ENCODE peak calls at places on chromosomes 11 and 22, in ten cellular contexts. Z is endothelial cell of umbilical vein, U is epithelial cell of esophagus, L is right atrium auricular region, A is heart right ventricle, C is cardiac muscle cell, N is mesothelial cell of epicardium, B is glutamatergic neuron, D is BE2C, Q is IMR-90. R is an unnamed sample.

GRCh38 chr11:69949327-69949726 is 128.8 kb upstream of the ANO1 start:
- DNase-seq in Z (peak), U (peak), L (peak), A (no peak), C (peak), N (no peak), B (no peak), D (peak), Q (peak), R (no peak)

GRCh38 chr11:117901601-117902000 is 25.1 kb upstream of the FXYD6 start:
- DNase-seq in Z (no peak), U (no peak), L (no peak), A (no peak), C (no peak), N (peak), B (no peak), D (no peak), Q (no peak), R (no peak)

GRCh38 chr22:49322231-49322630 is 505.4 kb downstream of the BRD1 start:
- DNase-seq in Z (no peak), U (no peak), L (peak), A (no peak), C (no peak), N (no peak), B (no peak), D (no peak), Q (no peak), R (no peak)

GRCh38 chr11:122598971-122599370 is 56.6 kb upstream of the UBASH3B start:
- DNase-seq in Z (no peak), U (peak), L (no peak), A (no peak), C (no peak), N (no peak), B (no peak), D (no peak), Q (no peak), R (no peak)

GRCh38 chr11:47971501-47971900 is 8.9 kb upstream of the PTPRJ start:
- DNase-seq in Z (no peak), U (no peak), L (no peak), A (no peak), C (no peak), N (no peak), B (no peak), D (peak), Q (no peak), R (no peak)

GRCh38 chr11:16356057-16356750 is at the start of gene SOX6:
- DNase-seq in Z (no peak), U (no peak), L (no peak), A (no peak), C (peak), N (no peak), B (no peak), D (no peak), Q (peak), R (no peak)

GRCh38 chr11:94802501-94802900 is 34.3 kb downstream of the AMOTL1 start:
- DNase-seq in Z (no peak), U (no peak), L (no peak), A (no peak), C (no peak), N (no peak), B (no peak), D (no peak), Q (no peak), R (no peak)

GRCh38 chr11:45042560-45042959 is 91.9 kb upstream of the TP53I11 start:
- DNase-seq in Z (no peak), U (peak), L (peak), A (no peak), C (no peak), N (no peak), B (no peak), D (peak), Q (no peak), R (no peak)

GRCh38 chr11:127003260-127003981 is 2.9 kb upstream of the KIRREL3 start:
- DNase-seq in Z (no peak), U (peak), L (no peak), A (no peak), C (no peak), N (peak), B (peak), D (peak), Q (peak), R (no peak)

GRCh38 chr11:66559141-66559861 is 9.1 kb downstream of the CTSF start:
- DNase-seq in Z (no peak), U (peak), L (no peak), A (no peak), C (peak), N (no peak), B (no peak), D (no peak), Q (no peak), R (no peak)

GRCh38 chr11:124586247-124586860 is 16.6 kb downstream of the OR8A1 start:
- DNase-seq in Z (peak), U (peak), L (peak), A (peak), C (peak), N (peak), B (peak), D (peak), Q (peak), R (no peak)

GRCh38 chr11:122815900-122816299 is 22.4 kb upstream of the CRTAM start:
- DNase-seq in Z (no peak), U (no peak), L (no peak), A (no peak), C (no peak), N (no peak), B (no peak), D (no peak), Q (no peak), R (no peak)

GRCh38 chr11:95547974-95548373 is 241.6 kb downstream of the FAM76B start:
- DNase-seq in Z (no peak), U (no peak), L (no peak), A (no peak), C (no peak), N (no peak), B (no peak), D (no peak), Q (no peak), R (no peak)

GRCh38 chr11:71425851-71426250 is 22.3 kb downstream of the DHCR7 start:
- DNase-seq in Z (no peak), U (peak), L (no peak), A (no peak), C (no peak), N (no peak), B (no peak), D (no peak), Q (no peak), R (no peak)

GRCh38 chr22:48566741-48567140 is 1260.9 kb downstream of the BRD1 start:
- DNase-seq in Z (no peak), U (no peak), L (no peak), A (no peak), C (no peak), N (no peak), B (peak), D (no peak), Q (no peak), R (no peak)

GRCh38 chr11:86737223-86737622 is 63.1 kb upstream of the PRSS23 start:
- DNase-seq in Z (no peak), U (no peak), L (no peak), A (no peak), C (no peak), N (no peak), B (no peak), D (no peak), Q (no peak), R (no peak)

GRCh38 chr11:76637491-76638266 is 32.9 kb downstream of the LRRC32 start:
- DNase-seq in Z (peak), U (no peak), L (peak), A (peak), C (no peak), N (no peak), B (no peak), D (no peak), Q (no peak), R (no peak)

GRCh38 chr11:69830086-69830485 is 10.9 kb upstream of the FGF3 start:
- DNase-seq in Z (no peak), U (no peak), L (no peak), A (no peak), C (no peak), N (no peak), B (no peak), D (no peak), Q (no peak), R (no peak)

GRCh38 chr22:49087163-49087562 is 740.5 kb downstream of the BRD1 start:
- DNase-seq in Z (no peak), U (no peak), L (no peak), A (no peak), C (no peak), N (no peak), B (no peak), D (no peak), Q (no peak), R (no peak)

GRCh38 chr11:123434262-123434661 is 4.2 kb downstream of the GRAMD1B start:
- DNase-seq in Z (peak), U (peak), L (no peak), A (no peak), C (no peak), N (no peak), B (peak), D (peak), Q (peak), R (no peak)

GRCh38 chr22:35399114-35399677 is 744 bp upstream of the MCM5 start:
- DNase-seq in Z (no peak), U (no peak), L (no peak), A (no peak), C (no peak), N (no peak), B (no peak), D (no peak), Q (no peak), R (no peak)
- TF ChIP-seq CTCF in Z (no peak), U (no peak), L (no peak), A (no peak), C (no peak), N (no peak), B (no peak), D (no peak), Q (no peak), R (no peak)

GRCh38 chr11:91041626-91042025 is 818.8 kb upstream of the CHORDC1 start:
- DNase-seq in Z (peak), U (no peak), L (no peak), A (no peak), C (no peak), N (no peak), B (no peak), D (no peak), Q (no peak), R (no peak)
- TF ChIP-seq CTCF in Z (no peak), U (no peak), L (peak), A (peak), C (no peak), N (no peak), B (no peak), D (peak), Q (peak), R (no peak)

DNA sequence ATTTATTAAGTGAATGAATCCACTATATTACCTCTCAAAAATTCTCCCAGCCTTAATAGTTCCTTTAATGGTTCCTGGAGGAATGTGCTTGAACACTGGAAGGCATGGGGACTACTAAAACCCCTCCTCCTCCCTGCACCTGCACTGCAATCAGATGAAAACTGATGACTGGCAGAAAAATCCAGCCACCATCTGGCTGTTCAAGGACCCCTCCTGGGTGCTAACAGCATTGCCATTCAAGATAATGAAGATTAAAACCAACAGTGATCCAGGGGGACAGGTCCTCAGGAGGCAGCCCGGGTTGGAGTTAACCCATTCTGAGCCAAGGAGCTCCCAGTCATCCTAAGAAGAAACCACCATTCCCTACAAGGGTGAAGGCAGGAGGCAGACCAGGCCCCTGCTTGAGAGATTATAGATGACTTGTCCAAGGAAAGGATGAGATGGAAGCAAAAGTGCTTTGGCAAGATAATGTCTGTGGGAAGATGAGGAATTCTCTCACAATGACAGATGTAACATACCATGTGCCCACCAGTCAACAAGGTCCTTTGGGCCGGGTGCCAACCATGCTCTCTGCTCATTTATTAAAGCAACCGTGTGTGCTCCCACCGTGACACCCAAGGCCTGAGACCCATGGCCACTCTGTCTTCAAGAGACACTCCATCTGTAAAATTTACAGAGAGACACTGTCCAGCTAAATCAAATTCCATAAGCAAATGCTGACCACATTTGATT is 90.6 kb downstream of the LARGE1 start:
- DNase-seq in Z (no peak), U (no peak), L (no peak), A (no peak), C (no peak), N (no peak), B (peak), D (no peak), Q (no peak), R (no peak)
- TF ChIP-seq CTCF in Z (no peak), U (no peak), L (no peak), A (no peak), C (no peak), N (no peak), B (no peak), D (no peak), Q (no peak), R (no peak)

GRCh38 chr11:18100926-18101656 is 4.8 kb downstream of the SAAL1 start:
- DNase-seq in Z (no peak), U (no peak), L (no peak), A (no peak), C (no peak), N (no peak), B (no peak), D (no peak), Q (no peak), R (no peak)
- TF ChIP-seq CTCF in Z (no peak), U (no peak), L (no peak), A (no peak), C (no peak), N (no peak), B (no peak), D (no peak), Q (no peak), R (no peak)

GRCh38 chr11:60130496-60130895 is 42.0 kb downstream of the MS4A2 start:
- DNase-seq in Z (peak), U (peak), L (no peak), A (peak), C (peak), N (no peak), B (no peak), D (no peak), Q (no peak), R (no peak)
- TF ChIP-seq CTCF in Z (peak), U (peak), L (peak), A (peak), C (no peak), N (no peak), B (peak), D (peak), Q (no peak), R (no peak)

DNA sequence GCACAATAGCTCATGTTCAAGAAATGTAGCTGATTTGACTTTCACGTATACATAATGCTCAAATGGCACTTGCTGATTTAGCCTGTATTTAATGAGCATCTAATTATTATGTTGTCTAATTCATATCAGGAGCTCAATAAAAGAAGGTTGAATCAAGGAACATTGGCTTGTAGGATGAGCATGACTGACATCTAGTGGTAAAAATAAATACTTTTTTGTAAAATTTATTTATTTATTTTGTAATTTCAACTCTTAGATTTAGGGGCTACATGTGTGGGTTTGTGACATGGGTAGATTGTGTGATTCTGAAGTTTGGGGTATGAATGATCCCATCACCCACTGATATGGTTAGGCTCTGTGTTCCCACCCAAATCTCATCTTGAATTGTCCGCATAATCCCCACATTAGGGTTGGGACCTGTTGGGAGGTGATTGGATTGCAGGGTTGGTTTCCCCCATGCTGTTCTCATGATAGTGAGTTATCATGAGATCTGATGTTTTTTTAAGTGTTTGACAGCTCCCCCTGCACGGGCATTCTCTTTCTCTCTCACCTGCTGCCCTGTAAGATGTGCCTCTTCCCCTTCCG is 1.7 kb upstream of the OR52E5 start:
- DNase-seq in Z (peak), U (peak), L (no peak), A (no peak), C (peak), N (no peak), B (no peak), D (no peak), Q (peak), R (no peak)
- TF ChIP-seq CTCF in Z (no peak), U (peak), L (peak), A (peak), C (peak), N (peak), B (peak), D (peak), Q (peak), R (peak)

R was measured in natural killer cell.